ENCODE peak calls at places on chromosomes 7 and 10, in eight cellular contexts. T, Q, S, F, N, X, J and A are unnamed samples.

GRCh38 chr10:77898323-77899079 is 28.1 kb downstream of the DLG5 start:
- DNase-seq in T (peak; percentile 59), F (no peak), J (no peak), X (no peak), S (peak; percentile 42), N (peak; percentile 97), Q (no peak), A (no peak)

GRCh38 chr7:16627236-16627635 is 18.3 kb downstream of the ANKMY2 start:
- DNase-seq in X (peak; percentile 58), J (no peak), S (no peak), T (no peak), Q (peak; percentile 54), N (no peak), F (no peak), A (peak; percentile 33)

GRCh38 chr10:73517166-73517888 is 21.5 kb upstream of the PPP3CB start:
- DNase-seq in X (peak; percentile 13), S (no peak), N (no peak), J (no peak), F (no peak), T (no peak), Q (peak; percentile 33), A (peak; percentile 44)

GRCh38 chr7:115097175-115097671 is 175.3 kb downstream of the MDFIC start:
- DNase-seq in F (no peak), T (no peak), Q (peak; percentile 73), N (no peak), J (no peak), S (no peak), X (peak; percentile 61), A (peak; percentile 69)

GRCh38 chr7:138030679-138031351 is 28.9 kb upstream of the CREB3L2 start:
- DNase-seq in X (peak; percentile 6), Q (peak; percentile 38), N (no peak), T (no peak), J (no peak), F (no peak), S (no peak), A (no peak)

GRCh38 chr7:111835066-111835465 is 272.8 kb upstream of the IMMP2L start:
- DNase-seq in F (no peak), J (no peak), X (peak; percentile 81), T (no peak), Q (peak; percentile 88), S (no peak), N (no peak), A (peak; percentile 79)

GRCh38 chr10:9608592-9608991 is 1409.1 kb upstream of the CELF2 start:
- DNase-seq in F (no peak), X (peak; percentile 62), S (peak; percentile 19), N (no peak), T (no peak), Q (peak; percentile 65), J (no peak), A (no peak)

GRCh38 chr7:47400741-47401206 is 181.1 kb downstream of the TNS3 start:
- DNase-seq in T (no peak), N (no peak), J (peak; percentile 29), Q (no peak), S (no peak), F (no peak), X (no peak), A (no peak)

GRCh38 chr7:41882745-41883527 is 180.0 kb upstream of the INHBA start:
- DNase-seq in N (no peak), F (no peak), X (no peak), S (no peak), J (no peak), T (no peak), Q (no peak), A (no peak)
- TF ChIP-seq CTCF in N (no peak), F (no peak), X (no peak), S (no peak), J (no peak), T (no peak), Q (no peak), A (no peak)

DNA sequence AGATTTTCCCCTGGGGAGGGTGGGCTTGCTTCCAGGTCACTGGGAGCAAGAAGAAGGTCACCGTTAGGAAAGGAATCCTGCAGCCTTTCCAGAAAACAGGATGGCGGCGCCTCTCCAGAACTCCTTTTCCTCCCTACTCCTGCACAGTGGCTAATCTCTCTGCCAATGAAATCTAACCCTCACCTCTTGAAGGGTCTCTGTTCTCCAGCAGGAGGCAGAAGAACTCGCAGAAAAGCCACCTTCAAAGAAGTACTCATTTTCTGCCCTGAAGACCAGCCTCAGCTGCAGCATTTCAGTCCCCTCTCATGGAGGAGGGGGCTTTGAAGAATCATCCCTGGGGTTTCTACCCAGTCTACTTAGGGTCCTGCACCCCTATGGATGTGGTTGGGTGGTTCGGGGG is 626.9 kb downstream of the CALN1 start:
- DNase-seq in J (no peak), S (no peak), N (no peak), F (no peak), T (no peak), X (no peak), Q (no peak), A (no peak)
- TF ChIP-seq CTCF in J (no peak), S (no peak), N (no peak), F (no peak), T (no peak), X (no peak), Q (no peak), A (no peak)

DNA sequence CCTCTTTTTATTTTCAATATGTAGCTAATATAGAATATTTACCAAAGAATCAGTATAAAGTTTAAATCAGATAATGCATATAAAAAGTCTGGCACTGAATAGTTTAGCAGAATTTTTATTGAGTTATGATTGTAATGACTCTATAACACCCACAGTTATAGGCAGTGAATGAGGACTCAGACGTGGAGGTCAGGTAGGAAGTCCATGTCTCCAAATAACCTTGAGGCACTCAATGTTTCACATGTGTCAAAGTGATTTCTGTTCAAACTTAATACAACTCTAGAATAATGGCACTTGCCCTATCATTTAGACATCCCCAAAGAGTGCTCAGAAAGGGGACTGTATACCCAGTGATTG is 332.1 kb downstream of the BMPER start:
- DNase-seq in N (no peak), F (no peak), T (no peak), J (no peak), S (no peak), X (no peak), Q (no peak), A (no peak)
- TF ChIP-seq CTCF in N (no peak), F (no peak), T (no peak), J (no peak), S (no peak), X (no peak), Q (no peak), A (no peak)

GRCh38 chr10:62690703-62691102 is 113.8 kb upstream of the ADO start:
- DNase-seq in X (no peak), N (no peak), F (no peak), J (peak; percentile 11), S (no peak), Q (peak; percentile 3), T (no peak), A (no peak)
- TF ChIP-seq CTCF in X (no peak), N (peak; percentile 5), F (no peak), J (no peak), S (no peak), Q (no peak), T (no peak), A (no peak)

GRCh38 chr10:43888551-43888950 is 239.9 kb upstream of the ZNF32 start:
- DNase-seq in S (no peak), J (no peak), F (no peak), Q (peak; percentile 90), X (peak; percentile 88), N (no peak), T (no peak), A (peak; percentile 80)

GRCh38 chr10:43884516-43885105 is 235.9 kb upstream of the ZNF32 start:
- DNase-seq in T (no peak), Q (no peak), J (no peak), N (no peak), S (no peak), F (no peak), X (no peak), A (no peak)

GRCh38 chr10:43885252-43885651 is 236.6 kb upstream of the ZNF32 start:
- DNase-seq in S (no peak), X (no peak), Q (no peak), F (no peak), T (no peak), J (no peak), N (no peak), A (no peak)

GRCh38 chr10:43881657-43882056 is 233.0 kb upstream of the ZNF32 start:
- DNase-seq in J (no peak), T (no peak), S (no peak), Q (no peak), N (no peak), F (no peak), X (no peak), A (no peak)

GRCh38 chr10:43885842-43886241 is 237.2 kb upstream of the ZNF32 start:
- DNase-seq in X (no peak), N (no peak), S (no peak), J (no peak), Q (no peak), F (no peak), T (no peak), A (no peak)
- TF ChIP-seq CTCF in X (no peak), N (peak; percentile 31), S (no peak), J (no peak), Q (no peak), F (no peak), T (no peak), A (no peak)